ENCODE peak calls at places on chromosomes 3 and 15, in four cellular contexts. W is GM12878, Z is A549, B is transverse colon. Q is an unnamed sample.

GRCh38 chr15:40501487-40501886 is 30.7 kb downstream of the CHST14 start:
- DNase-seq in B (no peak), Z (no peak), W (no peak), Q (no peak)

GRCh38 chr15:64559243-64559642 is 98.9 kb downstream of the ZNF609 start:
- DNase-seq in W (no peak), B (no peak), Z (no peak), Q (no peak)

GRCh38 chr3:126344380-126345041 is 12.7 kb downstream of the KLF15 start:
- DNase-seq in W (no peak), B (peak; percentile 6), Z (no peak), Q (no peak)

GRCh38 chr3:45311953-45312795 is 76.2 kb upstream of the LARS2 start:
- DNase-seq in Z (no peak), W (no peak), B (no peak), Q (no peak)

GRCh38 chr3:58620446-58620845 is 43.3 kb upstream of the FAM107A start:
- DNase-seq in W (no peak), Z (no peak), B (no peak), Q (no peak)

GRCh38 chr15:50925281-50925680 is 16.8 kb downstream of the AP4E1 start:
- DNase-seq in B (no peak), Z (no peak), W (no peak), Q (no peak)

GRCh38 chr3:134126153-134126552 is 96.4 kb upstream of the SLCO2A1 start:
- DNase-seq in Z (no peak), B (no peak), W (no peak), Q (no peak)

GRCh38 chr15:29242466-29243242 is 27.0 kb downstream of the NSMCE3 start:
- DNase-seq in Z (no peak), B (no peak), W (no peak), Q (no peak)

GRCh38 chr15:25182098-25182478 is 227.3 kb downstream of the SNRPN start:
- DNase-seq in Z (no peak), W (no peak), B (no peak), Q (no peak)

GRCh38 chr3:194814878-194815357 is 129.2 kb downstream of the FAM43A start:
- DNase-seq in B (no peak), Z (no peak), W (no peak), Q (no peak)

GRCh38 chr3:87626471-87626995 is 350.1 kb upstream of the POU1F1 start:
- DNase-seq in B (no peak), Z (no peak), W (no peak), Q (no peak)

GRCh38 chr15:36883705-36884355 is 216.5 kb downstream of the MEIS2 start:
- DNase-seq in Z (peak; percentile 72), B (peak; percentile 82), W (peak; percentile 26), Q (peak; percentile 89)

GRCh38 chr15:69561071-69561784 is 108.6 kb downstream of the RPLP1 start:
- DNase-seq in B (peak; percentile 62), Z (no peak), W (no peak), Q (no peak)

GRCh38 chr3:196273655-196274054 is 13.9 kb downstream of the PCYT1A start:
- DNase-seq in W (no peak), Z (no peak), B (no peak), Q (peak; percentile 57)

GRCh38 chr3:148074916-148075315 is 622.8 kb upstream of the AGTR1 start:
- DNase-seq in Z (no peak), B (no peak), W (no peak), Q (no peak)

GRCh38 chr3:113698891-113699465 is 2.5 kb upstream of the USF3 start:
- DNase-seq in W (no peak), Z (no peak), B (peak; percentile 60), Q (peak; percentile 55)

GRCh38 chr3:116425126-116425525 is 20.2 kb downstream of the LSAMP start:
- DNase-seq in Z (no peak), B (no peak), W (no peak), Q (no peak)

GRCh38 chr3:32238816-32239637 is 547 bp downstream of the CMTM8 start:
- DNase-seq in W (no peak), B (peak; percentile 31), Z (peak; percentile 43), Q (peak; percentile 41)

GRCh38 chr3:32237670-32238026 is 832 bp upstream of the CMTM8 start:
- DNase-seq in B (no peak), Z (no peak), W (no peak), Q (no peak)

GRCh38 chr3:32236377-32236776 is 2.1 kb upstream of the CMTM8 start:
- DNase-seq in B (no peak), Z (no peak), W (no peak), Q (no peak)

GRCh38 chr3:32239638-32240550 is 1.4 kb downstream of the CMTM8 start:
- DNase-seq in W (no peak), B (peak; percentile 18), Z (peak; percentile 79), Q (peak; percentile 53)

GRCh38 chr3:32238027-32238815 is at the start of gene CMTM8:
- DNase-seq in Z (peak; percentile 69), B (peak; percentile 76), W (no peak), Q (peak; percentile 39)
- TF ChIP-seq POLR2A in Z (peak; percentile 34), B (peak; percentile 72), W (no peak), Q (no peak)

GRCh38 chr3:190970560-190970959 is 108.1 kb upstream of the GMNC start:
- DNase-seq in W (no peak), B (no peak), Z (no peak), Q (no peak)

GRCh38 chr3:190972840-190973270 is 110.4 kb upstream of the GMNC start:
- DNase-seq in Z (no peak), B (no peak), W (no peak), Q (no peak)

GRCh38 chr3:190973760-190974159 is 111.3 kb upstream of the GMNC start:
- DNase-seq in B (no peak), Z (no peak), W (no peak), Q (no peak)

GRCh38 chr3:190972196-190972595 is 109.7 kb upstream of the GMNC start:
- DNase-seq in B (no peak), Z (no peak), W (no peak), Q (no peak)

DNA sequence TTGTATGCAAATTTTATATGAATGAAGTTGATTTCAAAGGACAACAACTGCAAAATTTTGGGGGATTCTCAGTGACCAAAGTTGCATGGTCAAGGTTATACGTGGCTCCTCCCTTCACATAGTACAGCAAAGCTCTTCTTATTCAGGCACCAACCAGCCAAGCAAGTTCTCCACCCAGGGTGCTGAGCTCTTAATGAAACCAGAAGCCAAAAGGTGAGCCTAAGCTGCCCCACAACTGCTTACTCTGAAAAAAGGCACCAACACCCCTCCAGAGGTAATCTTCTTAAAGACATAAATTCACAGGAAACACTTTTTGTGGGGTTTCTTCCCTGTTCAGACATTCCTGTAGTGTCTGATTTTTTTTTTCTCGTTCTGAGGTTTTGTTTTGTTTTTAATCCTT is 106.1 kb upstream of the GMNC start:
- DNase-seq in Z (no peak), B (no peak), W (no peak), Q (no peak)
- TF ChIP-seq POLR2A in Z (no peak), B (no peak), W (no peak), Q (no peak)

GRCh38 chr3:120681506-120682038 is 467 bp downstream of the HGD start:
- DNase-seq in W (no peak), Z (no peak), B (no peak), Q (no peak)

GRCh38 chr3:120681018-120681417 is 1.0 kb downstream of the HGD start:
- DNase-seq in Z (no peak), B (no peak), W (no peak), Q (no peak)

GRCh38 chr3:120682095-120682681 is at the start of gene HGD:
- DNase-seq in W (no peak), Z (peak; percentile 28), B (peak; percentile 70), Q (no peak)

GRCh38 chr3:120678984-120679383 is 3.1 kb downstream of the HGD start:
- DNase-seq in Z (peak; percentile 13), W (no peak), B (no peak), Q (no peak)

DNA sequence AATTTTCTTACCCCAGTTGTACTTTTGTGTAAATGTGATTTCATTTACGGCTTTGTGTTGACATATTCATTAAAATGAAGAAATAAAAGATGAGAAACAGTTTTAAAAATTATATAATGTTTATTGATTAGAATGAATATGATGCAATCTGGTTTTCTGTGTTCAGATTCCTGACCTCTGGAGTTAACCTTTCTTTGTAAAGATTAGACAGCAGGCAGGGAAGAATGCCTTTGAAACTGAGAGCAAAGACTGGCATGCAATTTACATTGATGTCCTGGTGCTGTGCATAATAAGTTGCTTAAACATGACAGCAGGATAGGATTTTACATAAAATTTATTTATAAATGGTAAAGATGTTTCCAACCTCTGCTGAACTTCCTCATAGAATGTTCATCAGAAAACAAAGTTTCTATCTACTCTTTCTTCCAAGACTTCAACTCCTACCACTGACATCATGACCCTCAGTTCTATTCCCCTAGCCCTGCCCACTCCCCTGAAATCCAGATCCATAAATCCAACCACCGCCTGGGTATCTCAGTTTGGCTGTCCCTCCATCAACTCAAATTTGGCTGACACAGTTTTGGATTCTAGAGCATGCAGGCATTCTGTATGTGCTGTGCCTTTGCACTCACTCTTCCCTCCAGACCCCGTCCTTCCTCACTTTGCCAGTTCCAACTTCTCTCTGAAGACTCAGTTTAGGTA is 1.7 kb downstream of the HGD start:
- DNase-seq in Z (no peak), B (no peak), W (no peak), Q (no peak)
- TF ChIP-seq POLR2A in Z (no peak), B (no peak), W (no peak), Q (no peak)

DNA sequence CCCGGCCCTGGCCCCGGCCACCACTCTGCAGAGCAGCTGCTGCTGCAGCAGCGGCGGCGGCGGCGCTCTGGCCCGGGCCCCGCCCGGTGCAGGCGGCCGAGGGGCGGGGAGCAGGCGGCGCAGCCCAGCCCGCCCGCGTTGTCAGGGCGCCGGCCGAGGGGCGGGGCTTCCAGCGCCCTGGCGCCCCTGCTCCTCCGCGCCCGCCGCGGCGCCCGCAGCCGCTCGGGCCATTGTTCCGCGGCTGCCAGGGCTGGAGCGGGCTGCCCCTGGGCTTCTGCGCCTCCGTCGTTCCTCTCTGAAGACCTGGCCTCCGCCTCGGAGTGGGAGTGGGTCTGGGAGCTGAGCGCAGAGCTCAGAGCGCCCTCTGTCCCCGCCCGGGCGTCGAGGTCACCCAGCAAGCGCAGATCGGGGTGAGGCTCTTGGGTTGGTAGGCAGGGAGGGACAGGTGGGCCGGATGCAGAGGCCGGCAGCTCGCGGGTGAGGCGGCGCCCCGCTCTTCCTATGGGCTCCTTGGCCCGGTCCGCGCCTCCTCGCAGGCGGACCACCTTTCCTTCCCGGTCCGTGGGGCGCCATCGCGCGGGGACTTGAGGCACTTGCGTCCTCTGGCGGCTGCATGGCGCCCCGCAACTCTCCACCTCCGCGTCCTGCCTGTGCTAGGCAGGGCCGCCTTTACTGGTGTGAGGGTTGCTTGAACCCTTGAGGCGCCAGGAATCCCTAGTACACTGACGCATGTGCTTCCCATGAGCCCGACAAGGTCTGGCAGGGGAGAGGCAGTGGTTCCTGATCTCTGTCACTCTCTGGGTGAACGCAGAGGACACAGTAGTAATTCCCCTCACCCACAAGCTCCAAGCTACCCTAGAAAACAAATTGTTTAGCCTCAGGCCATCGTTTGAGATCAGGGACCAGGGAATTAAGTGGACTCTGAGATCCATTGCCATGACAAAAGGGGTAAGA is at the start of gene LPCAT4:
- DNase-seq in W (peak; percentile 65), B (peak; percentile 94), Z (peak; percentile 87), Q (peak; percentile 92)
- TF ChIP-seq POLR2A in W (peak; percentile 76), B (peak; percentile 91), Z (peak; percentile 90), Q (peak; percentile 86)

GRCh38 chr3:182063742-182064141 is 352.0 kb downstream of the SOX2 start:
- DNase-seq in W (no peak), Z (no peak), B (no peak), Q (no peak)
- TF ChIP-seq POLR2A in W (no peak), Z (no peak), B (no peak), Q (no peak)

GRCh38 chr3:153161714-153162512 is at the start of gene RAP2B:
- DNase-seq in B (peak; percentile 99), W (peak; percentile 50), Z (peak; percentile 90), Q (peak; percentile 96)
- TF ChIP-seq POLR2A in B (peak; percentile 94), W (peak; percentile 97), Z (peak; percentile 99), Q (peak; percentile 89)